ENCODE peak calls at places on chromosomes 2 and 18, in eight cellular contexts. H is activated CD4-positive, alpha-beta T cell treated with anti-CD3 and anti-CD28 coated beads for 1 hour; E is HS-5; X is choroid plexus epithelial cell; Z is neural crest cell; I is NCI-H524; A is AG09319; J is naive B cell. Q is an unnamed sample.

GRCh38 chr2:240568678-240569522 is 616 bp downstream of the RNPEPL1 start:
- DNase-seq in H (peak), E (no peak), X (peak), Z (peak), I (peak), A (no peak), J (no peak), Q (peak)

GRCh38 chr2:8571792-8572499 is 109.9 kb upstream of the ID2 start:
- DNase-seq in H (no peak), E (no peak), X (no peak), Z (no peak), I (peak), A (no peak), J (no peak), Q (no peak)

GRCh38 chr2:100484390-100484789 is 14.1 kb downstream of the NMS start:
- DNase-seq in H (no peak), E (no peak), X (no peak), Z (no peak), I (no peak), A (no peak), J (no peak), Q (no peak)

GRCh38 chr2:46550686-46551404 is 71.5 kb downstream of the TMEM247 start:
- DNase-seq in H (no peak), E (no peak), X (no peak), Z (no peak), I (no peak), A (no peak), J (no peak), Q (no peak)

GRCh38 chr18:3211236-3211992 is 8.4 kb downstream of the MYOM1 start:
- DNase-seq in H (no peak), E (no peak), X (peak), Z (no peak), I (no peak), A (no peak), J (no peak), Q (peak)

GRCh38 chr2:48450256-48450655 is 79.7 kb upstream of the STON1 start:
- DNase-seq in H (no peak), E (no peak), X (no peak), Z (no peak), I (no peak), A (no peak), J (no peak), Q (no peak)

GRCh38 chr2:156565066-156565710 is 129.0 kb downstream of the GPD2 start:
- DNase-seq in H (no peak), E (peak), X (peak), Z (no peak), I (no peak), A (peak), J (no peak), Q (peak)

GRCh38 chr2:177604291-177605065 is 211.9 kb downstream of the AGPS start:
- DNase-seq in H (no peak), E (peak), X (peak), Z (peak), I (peak), A (peak), J (no peak), Q (peak)

GRCh38 chr2:96815326-96816126 is 542 bp upstream of the CNNM3 start:
- DNase-seq in H (no peak), E (peak), X (peak), Z (no peak), I (peak), A (no peak), J (no peak), Q (peak)

GRCh38 chr2:172969609-172970008 is 106.0 kb upstream of the MAP3K20 start:
- DNase-seq in H (no peak), E (no peak), X (no peak), Z (no peak), I (no peak), A (no peak), J (no peak), Q (no peak)

GRCh38 chr2:28751956-28752607 is 452 bp downstream of the PPP1CB start:
- DNase-seq in H (no peak), E (no peak), X (no peak), Z (no peak), I (peak), A (no peak), J (no peak), Q (no peak)

GRCh38 chr2:178874529-178875240 is 67.5 kb upstream of the TTN start:
- DNase-seq in H (no peak), E (no peak), X (no peak), Z (no peak), I (no peak), A (no peak), J (no peak), Q (no peak)

GRCh38 chr2:113219889-113220641 is 46.3 kb downstream of the PSD4 start:
- DNase-seq in H (no peak), E (no peak), X (peak), Z (no peak), I (no peak), A (no peak), J (no peak), Q (peak)

GRCh38 chr2:123262856-123263255 is 762.2 kb upstream of the CNTNAP5 start:
- DNase-seq in H (no peak), E (no peak), X (no peak), Z (no peak), I (no peak), A (no peak), J (no peak), Q (no peak)

GRCh38 chr18:79902640-79903039 is 48.8 kb downstream of the SLC66A2 start:
- DNase-seq in H (peak), E (no peak), X (no peak), Z (no peak), I (no peak), A (no peak), J (no peak), Q (no peak)

GRCh38 chr2:109031481-109032228 is 42.6 kb upstream of the EDAR start:
- DNase-seq in H (peak), E (no peak), X (peak), Z (peak), I (peak), A (no peak), J (peak), Q (peak)

GRCh38 chr2:189300917-189301316 is 121.4 kb upstream of the COL5A2 start:
- DNase-seq in H (no peak), E (no peak), X (no peak), Z (no peak), I (no peak), A (no peak), J (no peak), Q (no peak)

GRCh38 chr2:238784671-238785527 is 63.0 kb upstream of the TWIST2 start:
- DNase-seq in H (peak), E (peak), X (peak), Z (peak), I (peak), A (peak), J (no peak), Q (peak)

GRCh38 chr2:164839914-164840457 is 1.6 kb downstream of the COBLL1 start:
- DNase-seq in H (no peak), E (peak), X (peak), Z (no peak), I (peak), A (no peak), J (no peak), Q (peak)

GRCh38 chr2:107278672-107279071 is 392.7 kb upstream of the ST6GAL2 start:
- DNase-seq in H (no peak), E (no peak), X (no peak), Z (no peak), I (no peak), A (no peak), J (no peak), Q (no peak)

Q was measured in cardiac fibroblast.